ENCODE peak calls at places on chromosomes 6 and 20, in four cellular contexts. P is pancreas; Z is stimulated activated naive B cell treated with anti-CD40 and anti-IgM and Interleukin-4, amounts not matched to agents 10 μg/mL and 1 μg/mL and 100 μg/mL, for 72 hours; Y is SHP77. V is an unnamed sample.

GRCh38 chr6:11268978-11269377 is 36.5 kb upstream of the NEDD9 start:
- DNase-seq in P (no peak), Z (no peak), Y (no peak), V (peak)

GRCh38 chr6:111625511-111626331 is 20.0 kb upstream of the TRAF3IP2 start:
- DNase-seq in P (peak), Z (no peak), Y (no peak), V (peak)

GRCh38 chr6:56549014-56549413 is 93.7 kb downstream of the DST start:
- DNase-seq in P (no peak), Z (no peak), Y (no peak), V (no peak)

GRCh38 chr20:54058420-54059139 is 11.8 kb downstream of the BCAS1 start:
- DNase-seq in P (no peak), Z (peak), Y (no peak), V (no peak)

GRCh38 chr20:62087227-62087626 is 21.5 kb upstream of the TAF4 start:
- DNase-seq in P (no peak), Z (no peak), Y (no peak), V (no peak)

GRCh38 chr6:34044945-34045595 is 100.8 kb downstream of the GRM4 start:
- DNase-seq in P (no peak), Z (no peak), Y (no peak), V (peak)

GRCh38 chr20:15005300-15005986 is 668.0 kb upstream of the FLRT3 start:
- DNase-seq in P (no peak), Z (no peak), Y (no peak), V (no peak)

GRCh38 chr6:37059344-37060194 is 54.1 kb downstream of the FGD2 start:
- DNase-seq in P (no peak), Z (no peak), Y (peak), V (peak)

GRCh38 chr20:41406896-41407444 is 40.4 kb upstream of the EMILIN3 start:
- DNase-seq in P (no peak), Z (no peak), Y (no peak), V (no peak)

GRCh38 chr6:45577836-45578504 is 200.2 kb upstream of the SUPT3H start:
- DNase-seq in P (no peak), Z (no peak), Y (no peak), V (no peak)

GRCh38 chr6:129890164-129890563 is 29.0 kb upstream of the TMEM244 start:
- DNase-seq in P (no peak), Z (no peak), Y (no peak), V (peak)

V was measured in small intestine.